ENCODE peak calls at places on chromosome 15, in five cellular contexts. One of them, this sample, is unnamed.
A peak's percentile ranks its signal among the peaks of the same experiment; 100 is the strongest.

GRCh38 chr15:49644364-49644794 is 23.5 kb downstream of the DTWD1 start:
- DNase-seq in activated B cell treated with CpG ODN at 0.5 μM for 24 hours: no peak
- DNase-seq in progenitor cell of endocrine pancreas: no peak
- DNase-seq in cardiac fibroblast: peak; percentile 40
- DNase-seq in fibroblast of pulmonary artery: peak; percentile 38
- DNase-seq in this sample: no peak

GRCh38 chr15:33789141-33789540 is 179.2 kb upstream of the CHRM5 start:
- DNase-seq in activated B cell treated with CpG ODN at 0.5 μM for 24 hours: no peak
- DNase-seq in progenitor cell of endocrine pancreas: no peak
- DNase-seq in cardiac fibroblast: peak; percentile 42
- DNase-seq in fibroblast of pulmonary artery: peak; percentile 32
- DNase-seq in this sample: peak; percentile 68

GRCh38 chr15:66761723-66762595 is 59.9 kb downstream of the SMAD6 start:
- DNase-seq in activated B cell treated with CpG ODN at 0.5 μM for 24 hours: no peak
- DNase-seq in progenitor cell of endocrine pancreas: no peak
- DNase-seq in cardiac fibroblast: peak; percentile 62
- DNase-seq in fibroblast of pulmonary artery: peak; percentile 50
- DNase-seq in this sample: peak; percentile 59

GRCh38 chr15:44033894-44034293 is 161.2 kb downstream of the FRMD5 start:
- DNase-seq in activated B cell treated with CpG ODN at 0.5 μM for 24 hours: no peak
- DNase-seq in progenitor cell of endocrine pancreas: no peak
- DNase-seq in cardiac fibroblast: peak; percentile 69
- DNase-seq in fibroblast of pulmonary artery: peak; percentile 68
- DNase-seq in this sample: no peak

GRCh38 chr15:95129589-95129988 is 898.2 kb downstream of the MCTP2 start:
- DNase-seq in activated B cell treated with CpG ODN at 0.5 μM for 24 hours: no peak
- DNase-seq in progenitor cell of endocrine pancreas: no peak
- DNase-seq in cardiac fibroblast: peak; percentile 36
- DNase-seq in fibroblast of pulmonary artery: peak; percentile 58
- DNase-seq in this sample: no peak

GRCh38 chr15:92960996-92961681 is 61.0 kb downstream of the CHD2 start:
- DNase-seq in activated B cell treated with CpG ODN at 0.5 μM for 24 hours: no peak
- DNase-seq in progenitor cell of endocrine pancreas: no peak
- DNase-seq in cardiac fibroblast: no peak
- DNase-seq in fibroblast of pulmonary artery: no peak
- DNase-seq in this sample: no peak

GRCh38 chr15:73683624-73684536 is at the start of gene CD276:
- DNase-seq in activated B cell treated with CpG ODN at 0.5 μM for 24 hours: no peak
- DNase-seq in progenitor cell of endocrine pancreas: peak; percentile 68
- DNase-seq in cardiac fibroblast: peak; percentile 81
- DNase-seq in fibroblast of pulmonary artery: peak; percentile 65
- DNase-seq in this sample: peak; percentile 60

GRCh38 chr15:39888809-39889208 is 31.3 kb downstream of the GPR176 start:
- DNase-seq in activated B cell treated with CpG ODN at 0.5 μM for 24 hours: no peak
- DNase-seq in progenitor cell of endocrine pancreas: no peak
- DNase-seq in cardiac fibroblast: no peak
- DNase-seq in fibroblast of pulmonary artery: no peak
- DNase-seq in this sample: peak; percentile 19

GRCh38 chr15:29792426-29793159 is 29.7 kb downstream of the TJP1 start:
- DNase-seq in activated B cell treated with CpG ODN at 0.5 μM for 24 hours: no peak
- DNase-seq in progenitor cell of endocrine pancreas: no peak
- DNase-seq in cardiac fibroblast: no peak
- DNase-seq in fibroblast of pulmonary artery: peak; percentile 29
- DNase-seq in this sample: no peak

GRCh38 chr15:78536134-78536533 is 4.1 kb upstream of the PSMA4 start:
- DNase-seq in activated B cell treated with CpG ODN at 0.5 μM for 24 hours: no peak
- DNase-seq in progenitor cell of endocrine pancreas: no peak
- DNase-seq in cardiac fibroblast: peak; percentile 2
- DNase-seq in fibroblast of pulmonary artery: no peak
- DNase-seq in this sample: no peak

GRCh38 chr15:80207887-80208286 is 44.1 kb downstream of the CTXND1 start:
- DNase-seq in activated B cell treated with CpG ODN at 0.5 μM for 24 hours: no peak
- DNase-seq in progenitor cell of endocrine pancreas: no peak
- DNase-seq in cardiac fibroblast: peak; percentile 25
- DNase-seq in fibroblast of pulmonary artery: no peak
- DNase-seq in this sample: no peak

GRCh38 chr15:82995938-82996337 is 9.9 kb downstream of the RAMAC start:
- DNase-seq in activated B cell treated with CpG ODN at 0.5 μM for 24 hours: no peak
- DNase-seq in progenitor cell of endocrine pancreas: no peak
- DNase-seq in cardiac fibroblast: no peak
- DNase-seq in fibroblast of pulmonary artery: no peak
- DNase-seq in this sample: peak; percentile 10

GRCh38 chr15:32979710-32980109 is 214.8 kb downstream of the FMN1 start:
- DNase-seq in activated B cell treated with CpG ODN at 0.5 μM for 24 hours: no peak
- DNase-seq in progenitor cell of endocrine pancreas: no peak
- DNase-seq in cardiac fibroblast: peak; percentile 39
- DNase-seq in fibroblast of pulmonary artery: peak; percentile 46
- DNase-seq in this sample: no peak

GRCh38 chr15:80549191-80549590 is 145.0 kb downstream of the ARNT2 start:
- DNase-seq in activated B cell treated with CpG ODN at 0.5 μM for 24 hours: no peak
- DNase-seq in progenitor cell of endocrine pancreas: no peak
- DNase-seq in cardiac fibroblast: peak; percentile 72
- DNase-seq in fibroblast of pulmonary artery: peak; percentile 76
- DNase-seq in this sample: no peak

GRCh38 chr15:89028036-89028435 is 60.2 kb upstream of the ABHD2 start:
- DNase-seq in activated B cell treated with CpG ODN at 0.5 μM for 24 hours: no peak
- DNase-seq in progenitor cell of endocrine pancreas: no peak
- DNase-seq in cardiac fibroblast: no peak
- DNase-seq in fibroblast of pulmonary artery: no peak
- DNase-seq in this sample: peak; percentile 22

GRCh38 chr15:85071061-85071460 is 89.4 kb downstream of the PDE8A start:
- DNase-seq in activated B cell treated with CpG ODN at 0.5 μM for 24 hours: no peak
- DNase-seq in progenitor cell of endocrine pancreas: no peak
- DNase-seq in cardiac fibroblast: no peak
- DNase-seq in fibroblast of pulmonary artery: no peak
- DNase-seq in this sample: no peak

GRCh38 chr15:77710171-77710570 is 77.5 kb upstream of the LINGO1 start:
- DNase-seq in activated B cell treated with CpG ODN at 0.5 μM for 24 hours: no peak
- DNase-seq in progenitor cell of endocrine pancreas: no peak
- DNase-seq in cardiac fibroblast: no peak
- DNase-seq in fibroblast of pulmonary artery: no peak
- DNase-seq in this sample: no peak

GRCh38 chr15:81049835-81050234 is 49.1 kb downstream of the TLNRD1 start:
- DNase-seq in activated B cell treated with CpG ODN at 0.5 μM for 24 hours: no peak
- DNase-seq in progenitor cell of endocrine pancreas: no peak
- DNase-seq in cardiac fibroblast: no peak
- DNase-seq in fibroblast of pulmonary artery: no peak
- DNase-seq in this sample: no peak

GRCh38 chr15:41851167-41851523 is 12.5 kb downstream of the PLA2G4B start:
- DNase-seq in activated B cell treated with CpG ODN at 0.5 μM for 24 hours: no peak
- DNase-seq in progenitor cell of endocrine pancreas: no peak
- DNase-seq in cardiac fibroblast: peak; percentile 17
- DNase-seq in fibroblast of pulmonary artery: no peak
- DNase-seq in this sample: no peak

GRCh38 chr15:66565731-66566130 is at the start of gene LCTL:
- DNase-seq in activated B cell treated with CpG ODN at 0.5 μM for 24 hours: no peak
- DNase-seq in progenitor cell of endocrine pancreas: no peak
- DNase-seq in cardiac fibroblast: peak; percentile 58
- DNase-seq in fibroblast of pulmonary artery: peak; percentile 52
- DNase-seq in this sample: no peak

GRCh38 chr15:77419050-77419835 is 661 bp downstream of the PEAK1 start:
- DNase-seq in activated B cell treated with CpG ODN at 0.5 μM for 24 hours: no peak
- DNase-seq in progenitor cell of endocrine pancreas: peak; percentile 39
- DNase-seq in cardiac fibroblast: peak; percentile 46
- DNase-seq in fibroblast of pulmonary artery: peak; percentile 48
- DNase-seq in this sample: peak; percentile 47

GRCh38 chr15:96330450-96331140 is at the start of gene NR2F2:
- DNase-seq in activated B cell treated with CpG ODN at 0.5 μM for 24 hours: no peak
- DNase-seq in progenitor cell of endocrine pancreas: peak; percentile 82
- DNase-seq in cardiac fibroblast: peak; percentile 100
- DNase-seq in fibroblast of pulmonary artery: peak; percentile 99
- DNase-seq in this sample: peak; percentile 99

GRCh38 chr15:25208735-25209134 is 230.1 kb downstream of the UBE3A start:
- DNase-seq in activated B cell treated with CpG ODN at 0.5 μM for 24 hours: no peak
- DNase-seq in progenitor cell of endocrine pancreas: no peak
- DNase-seq in cardiac fibroblast: no peak
- DNase-seq in fibroblast of pulmonary artery: no peak
- DNase-seq in this sample: no peak

GRCh38 chr15:51243774-51244173 is 94.6 kb downstream of the CYP19A1 start:
- DNase-seq in activated B cell treated with CpG ODN at 0.5 μM for 24 hours: no peak
- DNase-seq in progenitor cell of endocrine pancreas: no peak
- DNase-seq in cardiac fibroblast: no peak
- DNase-seq in fibroblast of pulmonary artery: no peak
- DNase-seq in this sample: no peak

GRCh38 chr15:66614456-66615174 is 48.8 kb upstream of the LCTL start:
- DNase-seq in activated B cell treated with CpG ODN at 0.5 μM for 24 hours: no peak
- DNase-seq in progenitor cell of endocrine pancreas: no peak
- DNase-seq in cardiac fibroblast: no peak
- DNase-seq in fibroblast of pulmonary artery: no peak
- DNase-seq in this sample: no peak

GRCh38 chr15:88834211-88834812 is 31.1 kb downstream of the ACAN start:
- DNase-seq in activated B cell treated with CpG ODN at 0.5 μM for 24 hours: no peak
- DNase-seq in progenitor cell of endocrine pancreas: peak; percentile 30
- DNase-seq in cardiac fibroblast: peak; percentile 68
- DNase-seq in fibroblast of pulmonary artery: peak; percentile 62
- DNase-seq in this sample: peak; percentile 39

GRCh38 chr15:38351466-38351865 is 98.8 kb downstream of the SPRED1 start:
- DNase-seq in activated B cell treated with CpG ODN at 0.5 μM for 24 hours: no peak
- DNase-seq in progenitor cell of endocrine pancreas: no peak
- DNase-seq in cardiac fibroblast: peak; percentile 34
- DNase-seq in fibroblast of pulmonary artery: no peak
- DNase-seq in this sample: no peak

GRCh38 chr15:86444527-86444926 is 364.9 kb downstream of the AGBL1 start:
- DNase-seq in activated B cell treated with CpG ODN at 0.5 μM for 24 hours: no peak
- DNase-seq in progenitor cell of endocrine pancreas: no peak
- DNase-seq in cardiac fibroblast: no peak
- DNase-seq in fibroblast of pulmonary artery: no peak
- DNase-seq in this sample: no peak

GRCh38 chr15:90560229-90560771 is 30.6 kb downstream of the CRTC3 start:
- DNase-seq in activated B cell treated with CpG ODN at 0.5 μM for 24 hours: no peak
- DNase-seq in progenitor cell of endocrine pancreas: no peak
- DNase-seq in cardiac fibroblast: peak; percentile 99
- DNase-seq in fibroblast of pulmonary artery: peak; percentile 99
- DNase-seq in this sample: peak; percentile 62

GRCh38 chr15:38555686-38556334 is 8.8 kb downstream of the RASGRP1 start:
- DNase-seq in activated B cell treated with CpG ODN at 0.5 μM for 24 hours: no peak
- DNase-seq in progenitor cell of endocrine pancreas: no peak
- DNase-seq in cardiac fibroblast: no peak
- DNase-seq in fibroblast of pulmonary artery: peak; percentile 17
- DNase-seq in this sample: no peak

GRCh38 chr15:87493803-87494202 is 762.7 kb downstream of the NTRK3 start:
- DNase-seq in activated B cell treated with CpG ODN at 0.5 μM for 24 hours: no peak
- DNase-seq in progenitor cell of endocrine pancreas: no peak
- DNase-seq in cardiac fibroblast: no peak
- DNase-seq in fibroblast of pulmonary artery: no peak
- DNase-seq in this sample: no peak
- TF ChIP-seq CTCF in activated B cell treated with CpG ODN at 0.5 μM for 24 hours: no peak
- TF ChIP-seq CTCF in progenitor cell of endocrine pancreas: no peak
- TF ChIP-seq CTCF in cardiac fibroblast: no peak
- TF ChIP-seq CTCF in fibroblast of pulmonary artery: no peak
- TF ChIP-seq CTCF in this sample: no peak

GRCh38 chr15:37204698-37205097 is 104.3 kb upstream of the MEIS2 start:
- DNase-seq in activated B cell treated with CpG ODN at 0.5 μM for 24 hours: no peak
- DNase-seq in progenitor cell of endocrine pancreas: no peak
- DNase-seq in cardiac fibroblast: no peak
- DNase-seq in fibroblast of pulmonary artery: peak; percentile 1
- DNase-seq in this sample: peak; percentile 2
- TF ChIP-seq CTCF in activated B cell treated with CpG ODN at 0.5 μM for 24 hours: no peak
- TF ChIP-seq CTCF in progenitor cell of endocrine pancreas: no peak
- TF ChIP-seq CTCF in cardiac fibroblast: no peak
- TF ChIP-seq CTCF in fibroblast of pulmonary artery: no peak
- TF ChIP-seq CTCF in this sample: peak; percentile 35

DNA sequence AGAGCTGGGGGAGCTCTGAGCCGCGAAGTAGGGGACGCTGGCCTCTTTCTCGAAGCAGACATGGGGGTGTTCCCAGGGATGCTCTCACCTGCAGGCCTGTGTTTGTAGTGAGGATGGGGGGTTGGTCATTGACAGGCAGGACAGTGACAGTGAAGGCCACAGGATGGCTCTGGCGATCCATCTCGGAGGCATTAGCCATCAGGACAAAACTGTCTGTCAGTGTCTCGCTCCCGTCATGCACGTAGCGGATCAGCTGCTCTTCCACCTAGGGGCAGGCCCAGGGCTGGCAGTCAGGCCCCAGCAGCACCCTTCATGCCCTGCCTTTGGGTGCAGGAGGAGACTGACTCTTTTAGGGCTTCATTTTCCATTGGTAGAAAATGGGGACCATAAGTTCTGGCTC is 28.0 kb downstream of the CSPG4 start:
- DNase-seq in activated B cell treated with CpG ODN at 0.5 μM for 24 hours: no peak
- DNase-seq in progenitor cell of endocrine pancreas: no peak
- DNase-seq in cardiac fibroblast: no peak
- DNase-seq in fibroblast of pulmonary artery: no peak
- DNase-seq in this sample: no peak
- TF ChIP-seq CTCF in activated B cell treated with CpG ODN at 0.5 μM for 24 hours: no peak
- TF ChIP-seq CTCF in progenitor cell of endocrine pancreas: no peak
- TF ChIP-seq CTCF in cardiac fibroblast: no peak
- TF ChIP-seq CTCF in fibroblast of pulmonary artery: no peak
- TF ChIP-seq CTCF in this sample: no peak

GRCh38 chr15:63157066-63157890 is at the start of gene RPS27L:
- DNase-seq in activated B cell treated with CpG ODN at 0.5 μM for 24 hours: peak; percentile 81
- DNase-seq in progenitor cell of endocrine pancreas: peak; percentile 74
- DNase-seq in cardiac fibroblast: peak; percentile 96
- DNase-seq in fibroblast of pulmonary artery: peak; percentile 95
- DNase-seq in this sample: peak; percentile 97

GRCh38 chr15:63157891-63158431 is 684 bp upstream of the RPS27L start:
- DNase-seq in activated B cell treated with CpG ODN at 0.5 μM for 24 hours: no peak
- DNase-seq in progenitor cell of endocrine pancreas: peak; percentile 30
- DNase-seq in cardiac fibroblast: peak; percentile 86
- DNase-seq in fibroblast of pulmonary artery: peak; percentile 85
- DNase-seq in this sample: peak; percentile 71

GRCh38 chr15:63155486-63155885 is 1.8 kb downstream of the RPS27L start:
- DNase-seq in activated B cell treated with CpG ODN at 0.5 μM for 24 hours: no peak
- DNase-seq in progenitor cell of endocrine pancreas: no peak
- DNase-seq in cardiac fibroblast: no peak
- DNase-seq in fibroblast of pulmonary artery: no peak
- DNase-seq in this sample: no peak

GRCh38 chr15:63156708-63157065 is 590 bp downstream of the RPS27L start:
- DNase-seq in activated B cell treated with CpG ODN at 0.5 μM for 24 hours: no peak
- DNase-seq in progenitor cell of endocrine pancreas: no peak
- DNase-seq in cardiac fibroblast: peak; percentile 44
- DNase-seq in fibroblast of pulmonary artery: peak; percentile 54
- DNase-seq in this sample: peak; percentile 20

GRCh38 chr15:63156086-63156707 is 1.1 kb downstream of the RPS27L start:
- DNase-seq in activated B cell treated with CpG ODN at 0.5 μM for 24 hours: no peak
- DNase-seq in progenitor cell of endocrine pancreas: no peak
- DNase-seq in cardiac fibroblast: no peak
- DNase-seq in fibroblast of pulmonary artery: peak; percentile 28
- DNase-seq in this sample: no peak
- TF ChIP-seq CTCF in activated B cell treated with CpG ODN at 0.5 μM for 24 hours: no peak
- TF ChIP-seq CTCF in progenitor cell of endocrine pancreas: no peak
- TF ChIP-seq CTCF in cardiac fibroblast: no peak
- TF ChIP-seq CTCF in fibroblast of pulmonary artery: peak; percentile 19
- TF ChIP-seq CTCF in this sample: no peak

This sample was measured in A673.